ENCODE peak calls at places on chromosomes 6 and 20, in four cellular contexts. K, M, H and U are unnamed samples.
A peak's percentile ranks its signal among the peaks of the same experiment; 100 is the strongest.

GRCh38 chr6:7691675-7692452 is 34.0 kb upstream of the BMP6 start:
- DNase-seq in K (no peak), M (peak; percentile 19), H (peak; percentile 50), U (no peak)

GRCh38 chr20:49045440-49046086 is 549 bp upstream of the CSE1L start:
- DNase-seq in K (peak; percentile 31), M (peak; percentile 33), H (peak; percentile 6), U (peak; percentile 89)

GRCh38 chr6:150134280-150134920 is 8.4 kb upstream of the PPP1R14C start:
- DNase-seq in K (no peak), M (peak; percentile 85), H (no peak), U (no peak)

GRCh38 chr6:153476243-153476642 is 345.2 kb upstream of the RGS17 start:
- DNase-seq in K (no peak), M (no peak), H (no peak), U (no peak)

GRCh38 chr20:58825450-58825849 is 25.3 kb downstream of the GNAS-AS1 start:
- DNase-seq in K (no peak), M (no peak), H (no peak), U (no peak)

GRCh38 chr6:143150291-143150690 is 89.6 kb downstream of the AIG1 start:
- DNase-seq in K (no peak), M (no peak), H (no peak), U (no peak)

GRCh38 chr6:42030585-42031506 is 19.5 kb upstream of the TAF8 start:
- DNase-seq in K (no peak), M (no peak), H (no peak), U (no peak)

GRCh38 chr6:153958860-153959259 is 80.2 kb upstream of the OPRM1 start:
- DNase-seq in K (no peak), M (no peak), H (no peak), U (no peak)

GRCh38 chr20:417801-418342 is 9.8 kb downstream of the RBCK1 start:
- DNase-seq in K (no peak), M (no peak), H (no peak), U (no peak)

GRCh38 chr6:3525915-3526314 is 69.1 kb upstream of the SLC22A23 start:
- DNase-seq in K (no peak), M (no peak), H (no peak), U (no peak)

GRCh38 chr6:7518853-7519252 is 22.6 kb upstream of the DSP start:
- DNase-seq in K (no peak), M (no peak), H (no peak), U (no peak)

GRCh38 chr6:16766836-16767745 is 5.8 kb upstream of the ATXN1 start:
- DNase-seq in K (no peak), M (no peak), H (peak; percentile 63), U (no peak)

GRCh38 chr6:5499644-5500306 is 238.5 kb downstream of the FARS2 start:
- DNase-seq in K (no peak), M (no peak), H (peak; percentile 76), U (no peak)

GRCh38 chr6:14401181-14401745 is 283.7 kb downstream of the CD83 start:
- DNase-seq in K (no peak), M (no peak), H (no peak), U (no peak)

GRCh38 chr20:54397292-54398155 is 77.9 kb upstream of the DOK5 start:
- DNase-seq in K (no peak), M (no peak), H (no peak), U (no peak)

DNA sequence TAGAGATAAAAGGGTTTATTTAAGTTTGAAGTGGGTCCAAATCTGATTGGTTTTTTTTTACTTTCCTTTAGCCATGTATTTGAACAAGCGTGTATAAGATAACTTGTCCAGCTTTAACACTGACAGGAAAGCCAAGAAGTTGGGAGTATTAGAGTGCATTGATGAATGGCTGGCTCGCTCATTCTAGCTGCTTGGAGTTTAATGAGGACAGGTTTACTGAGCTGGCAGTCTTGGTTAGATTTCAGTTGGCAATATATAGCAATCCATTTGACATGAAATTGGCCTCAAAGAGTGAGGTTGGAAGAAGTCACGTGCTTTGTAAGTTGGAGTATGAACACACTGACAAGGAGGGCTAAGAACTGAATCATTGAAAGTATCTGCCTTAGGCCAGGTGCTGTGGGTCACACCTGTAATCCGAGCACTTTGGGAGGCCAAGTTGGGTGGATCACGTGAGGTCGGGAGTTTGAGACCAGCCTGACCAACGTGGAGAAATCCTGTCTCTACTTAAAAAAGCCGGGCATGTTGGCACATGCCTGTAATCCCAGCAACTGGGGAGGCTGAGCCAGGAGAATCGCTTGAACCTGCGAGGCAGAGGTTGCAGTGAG is 13.7 kb downstream of the SRSF3 start:
- DNase-seq in K (no peak), M (no peak), H (no peak), U (peak; percentile 68)
- TF ChIP-seq POLR2A in K (no peak), M (no peak), H (no peak), U (no peak)

DNA sequence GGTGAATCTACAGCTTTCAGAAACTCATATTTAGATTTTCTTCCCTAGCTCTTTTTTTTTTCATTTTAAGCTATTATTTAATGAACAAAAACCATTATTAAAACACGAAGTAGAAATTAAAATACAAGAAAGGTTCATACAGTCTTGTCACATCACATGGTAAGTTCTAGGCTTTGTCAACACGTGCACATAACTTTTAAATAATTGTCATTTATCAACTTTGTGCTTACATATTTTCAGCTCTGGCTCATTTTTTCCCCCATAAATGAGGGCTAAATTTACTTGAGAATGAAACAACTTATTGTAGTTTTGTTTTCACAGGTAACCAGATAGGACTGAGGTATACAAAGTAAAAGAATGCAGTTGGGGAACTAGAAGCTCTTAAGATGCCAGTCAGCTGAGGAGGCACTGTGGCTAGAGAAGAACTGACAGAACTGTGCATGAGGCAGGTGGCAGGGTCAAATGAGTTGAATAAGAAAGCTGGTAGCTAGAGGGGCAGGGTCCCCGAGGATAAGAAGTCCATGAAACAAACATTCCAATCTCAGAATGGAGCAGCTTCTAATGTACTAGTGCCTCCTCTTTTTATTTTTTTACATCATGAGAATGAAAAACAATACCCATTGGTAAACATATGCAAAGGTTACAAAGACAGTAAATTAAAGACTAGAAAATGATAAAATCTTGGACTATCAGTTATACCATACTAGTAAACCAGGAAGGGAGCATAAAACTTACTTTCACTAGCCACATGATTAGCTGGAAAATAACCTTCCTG is 141.5 kb downstream of the MYB start:
- DNase-seq in K (no peak), M (no peak), H (no peak), U (no peak)
- TF ChIP-seq POLR2A in K (no peak), M (no peak), H (no peak), U (no peak)

GRCh38 chr6:109455502-109456282 is at the start of gene MICAL1:
- DNase-seq in K (peak; percentile 87), M (peak; percentile 90), H (peak; percentile 24), U (peak; percentile 94)
- TF ChIP-seq POLR2A in K (peak; percentile 75), M (peak; percentile 63), H (no peak), U (no peak)

DNA sequence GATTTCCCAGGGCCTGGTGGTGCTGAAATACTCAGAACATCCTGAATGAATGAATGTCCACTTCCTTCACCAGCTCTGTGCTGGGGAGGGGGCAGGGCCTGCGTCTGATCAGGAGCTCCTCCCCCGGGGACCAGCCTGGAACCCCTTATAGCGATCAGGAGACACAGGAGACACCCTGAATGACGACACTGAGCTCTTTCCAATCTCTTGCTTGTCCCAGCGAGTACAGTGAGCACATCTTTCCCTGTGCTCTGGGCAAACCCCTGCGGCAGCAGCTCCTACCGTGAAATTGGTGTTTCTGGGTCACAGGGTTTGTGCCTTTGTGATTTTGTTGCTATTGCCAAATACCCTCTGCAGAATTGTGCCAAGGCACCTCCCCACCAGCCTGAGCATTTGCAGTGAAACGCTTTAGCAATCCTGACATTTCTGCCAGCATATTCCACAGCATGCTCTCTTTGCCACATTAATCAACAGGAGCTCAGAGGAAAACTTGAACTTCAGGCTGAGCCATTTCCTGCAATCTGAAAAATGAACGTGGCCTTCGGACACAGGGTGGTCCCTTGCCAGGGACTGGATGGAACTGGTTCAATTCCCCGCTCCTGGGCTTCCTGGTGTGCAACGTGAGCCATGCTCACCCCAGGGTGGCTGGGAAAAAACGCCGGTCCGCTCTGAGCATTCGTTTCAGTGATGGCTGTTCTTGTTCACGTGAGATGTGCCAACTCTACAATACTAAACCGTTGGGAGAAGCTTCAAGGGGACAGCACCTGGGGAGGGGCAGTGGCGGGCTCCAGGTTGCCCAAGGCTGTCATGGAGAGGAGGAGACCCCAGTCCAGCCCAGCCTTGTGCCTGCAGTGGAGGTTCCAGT is 23.0 kb upstream of the MRGBP start:
- DNase-seq in K (no peak), M (no peak), H (peak; percentile 19), U (no peak)
- TF ChIP-seq POLR2A in K (no peak), M (no peak), H (no peak), U (no peak)

DNA sequence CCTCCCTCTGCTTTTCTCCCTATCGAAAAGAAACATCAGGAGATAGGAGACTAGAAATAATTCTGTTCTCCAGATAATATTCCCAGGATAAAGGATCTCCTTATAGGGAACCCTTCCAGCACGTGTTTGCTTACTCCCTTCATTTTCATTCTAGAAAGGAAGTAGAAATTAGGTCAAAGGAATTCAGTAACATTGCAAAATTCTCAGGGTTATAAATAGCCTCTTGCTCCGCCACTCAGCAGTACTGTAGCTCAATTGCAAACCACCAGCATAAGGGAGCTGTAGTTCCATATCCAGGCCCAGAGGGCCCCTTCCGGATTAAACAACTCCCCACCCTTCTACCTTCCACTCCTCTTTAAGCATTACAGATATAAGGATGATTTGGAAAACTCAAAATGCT is 6.2 kb downstream of the ELMO2 start:
- DNase-seq in K (no peak), M (no peak), H (peak; percentile 80), U (peak; percentile 36)
- TF ChIP-seq POLR2A in K (no peak), M (no peak), H (no peak), U (no peak)

GRCh38 chr6:11536795-11537194 is 754 bp upstream of the TMEM170B start:
- DNase-seq in K (no peak), M (peak; percentile 10), H (no peak), U (no peak)

GRCh38 chr6:11537229-11538048 is at the start of gene TMEM170B:
- DNase-seq in K (peak; percentile 88), M (peak; percentile 94), H (peak; percentile 81), U (peak; percentile 82)

GRCh38 chr6:11535801-11536230 is 1.7 kb upstream of the TMEM170B start:
- DNase-seq in K (no peak), M (no peak), H (peak; percentile 46), U (no peak)

GRCh38 chr6:11538799-11539468 is 1.4 kb downstream of the TMEM170B start:
- DNase-seq in K (no peak), M (no peak), H (no peak), U (no peak)

DNA sequence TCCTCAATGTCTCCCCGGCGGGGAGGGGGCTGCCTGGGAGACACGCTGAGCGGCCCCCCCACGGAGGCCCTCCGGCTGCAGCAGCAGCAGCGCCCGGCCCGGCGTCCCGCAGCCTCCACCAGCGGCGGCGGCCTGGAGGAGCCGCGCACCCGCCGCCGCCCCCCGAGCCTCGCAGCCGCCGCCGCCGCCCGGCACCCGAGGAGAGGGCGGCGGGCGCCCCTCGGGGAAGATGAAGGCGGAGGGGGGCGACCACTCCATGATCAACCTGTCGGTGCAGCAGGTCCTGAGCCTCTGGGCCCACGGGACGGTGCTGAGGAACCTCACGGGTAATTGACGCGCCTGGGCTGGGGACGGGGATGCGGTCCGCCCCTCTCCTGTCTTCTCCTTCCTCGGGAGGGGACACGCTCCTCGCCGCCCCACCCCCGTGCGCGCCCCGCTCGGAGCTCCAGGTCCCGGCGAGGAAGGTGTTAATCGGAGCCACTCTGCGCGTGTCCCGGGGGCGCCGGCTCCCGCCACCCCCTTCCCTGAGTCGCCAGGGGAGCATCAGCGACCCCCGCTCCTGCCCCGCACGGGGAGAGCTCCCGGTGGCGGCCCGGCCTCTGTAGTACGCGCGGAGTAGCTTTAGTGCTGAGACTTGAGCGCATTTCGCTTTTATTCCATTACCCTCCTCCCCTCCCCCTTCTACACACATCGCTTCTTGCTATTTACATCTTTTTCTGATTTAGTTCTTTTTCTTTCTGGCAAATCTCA is 675 bp downstream of the TMEM170B start:
- DNase-seq in K (peak; percentile 19), M (peak; percentile 17), H (no peak), U (no peak)
- TF ChIP-seq POLR2A in K (no peak), M (no peak), H (no peak), U (no peak)